ENCODE peak calls at places on chromosome 6, in six cellular contexts. Q is neuronal stem cell, I is IMR-90, M is mesenchymal stem cell, H is H1, E is trophoblast cell. L is an unnamed sample.

GRCh38 chr6:152146385-152146784 is 338.9 kb downstream of the ESR1 start:
- DNase-seq in Q (no peak), I (peak; percentile 91), M (peak; percentile 71), H (no peak), E (peak; percentile 19), L (no peak)

GRCh38 chr6:36714511-36714910 is 16.9 kb downstream of the RAB44 start:
- DNase-seq in Q (no peak), I (no peak), M (no peak), H (no peak), E (no peak), L (no peak)

GRCh38 chr6:67411036-67411435 is 1224.0 kb upstream of the ADGRB3 start:
- DNase-seq in Q (no peak), I (no peak), M (no peak), H (no peak), E (no peak), L (no peak)

GRCh38 chr6:11810039-11810541 is 31.5 kb upstream of the ADTRP start:
- DNase-seq in Q (no peak), I (peak; percentile 79), M (peak; percentile 78), H (no peak), E (peak; percentile 14), L (no peak)

GRCh38 chr6:157265630-157266029 is 57.7 kb downstream of the TMEM242 start:
- DNase-seq in Q (no peak), I (no peak), M (no peak), H (no peak), E (no peak), L (no peak)

GRCh38 chr6:64046746-64047208 is 411.2 kb downstream of the PHF3 start:
- DNase-seq in Q (no peak), I (no peak), M (no peak), H (no peak), E (no peak), L (no peak)

GRCh38 chr6:160198577-160199211 is 59.9 kb downstream of the SLC22A2 start:
- DNase-seq in Q (no peak), I (no peak), M (no peak), H (no peak), E (peak; percentile 42), L (no peak)

GRCh38 chr6:22062807-22063408 is 233.9 kb downstream of the PRL start:
- DNase-seq in Q (no peak), I (no peak), M (no peak), H (no peak), E (no peak), L (no peak)

DNA sequence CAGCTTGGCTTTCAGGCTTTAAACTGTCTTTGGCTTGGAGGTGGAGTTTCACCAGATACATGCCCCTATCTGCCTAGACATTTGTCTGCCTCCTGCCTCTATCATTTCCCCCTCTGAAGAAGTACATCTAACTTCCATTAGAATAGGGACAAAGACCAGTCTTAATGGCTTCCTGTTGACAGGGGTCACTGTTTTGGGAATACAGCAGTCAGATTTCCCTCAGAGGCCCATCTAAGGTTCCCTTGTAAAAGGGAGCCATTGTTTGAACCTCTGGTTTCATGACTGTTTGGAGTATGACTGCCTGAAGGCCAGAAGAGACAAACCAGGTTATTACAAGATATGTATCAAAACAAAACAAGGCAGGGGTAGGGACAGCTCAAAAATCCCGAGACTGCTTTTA is 665.7 kb upstream of the GJE1 start:
- DNase-seq in Q (no peak), I (no peak), M (no peak), H (no peak), E (no peak), L (no peak)
- H3K4ac ChIP-seq in Q (no peak overlapping the region), I (no peak overlapping the region), M (no peak overlapping the region), H (no peak overlapping the region), E (no peak overlapping the region), L (no peak overlapping the region)

DNA sequence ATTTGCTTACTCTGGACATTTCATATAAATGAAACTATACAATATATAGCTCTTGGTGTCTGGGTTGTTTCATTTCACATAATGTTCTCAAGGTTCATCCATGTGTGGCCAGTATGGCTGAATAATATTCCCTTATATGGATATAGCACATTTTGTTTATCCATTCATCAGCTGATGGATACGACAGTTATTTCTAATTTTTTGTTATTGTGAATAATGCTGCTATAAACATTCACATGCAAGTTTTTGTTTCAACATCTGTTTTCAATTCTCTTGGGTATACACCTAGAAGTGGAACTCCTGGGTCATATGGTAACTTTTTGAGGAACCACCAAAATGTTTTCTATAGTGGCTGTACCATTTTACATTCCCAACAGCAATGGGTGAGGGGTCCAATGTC is 101.1 kb downstream of the CDK19 start:
- DNase-seq in Q (no peak), I (peak; percentile 81), M (no peak), H (no peak), E (no peak), L (no peak)
- H3K4me1 ChIP-seq in Q (peaks cover 5% of the 10 kb centered on the region), I (no peaks in the 10 kb centered on the region), M (no peaks in the 10 kb centered on the region), H (peaks cover 2% of the 10 kb centered on the region), E (no peaks in the 10 kb centered on the region), L (no peaks in the 10 kb centered on the region)

GRCh38 chr6:39424831-39425230 is 102.3 kb upstream of the KCNK16 start:
- DNase-seq in Q (no peak), I (no peak), M (no peak), H (no peak), E (no peak), L (no peak)

GRCh38 chr6:39426057-39426592 is 103.6 kb upstream of the KCNK16 start:
- DNase-seq in Q (no peak), I (peak; percentile 33), M (peak; percentile 87), H (no peak), E (peak; percentile 14), L (no peak)

GRCh38 chr6:39422273-39422672 is 99.8 kb upstream of the KCNK16 start:
- DNase-seq in Q (no peak), I (no peak), M (no peak), H (no peak), E (no peak), L (no peak)

GRCh38 chr6:39428152-39428551 is 105.7 kb upstream of the KCNK16 start:
- DNase-seq in Q (no peak), I (no peak), M (no peak), H (no peak), E (no peak), L (no peak)

DNA sequence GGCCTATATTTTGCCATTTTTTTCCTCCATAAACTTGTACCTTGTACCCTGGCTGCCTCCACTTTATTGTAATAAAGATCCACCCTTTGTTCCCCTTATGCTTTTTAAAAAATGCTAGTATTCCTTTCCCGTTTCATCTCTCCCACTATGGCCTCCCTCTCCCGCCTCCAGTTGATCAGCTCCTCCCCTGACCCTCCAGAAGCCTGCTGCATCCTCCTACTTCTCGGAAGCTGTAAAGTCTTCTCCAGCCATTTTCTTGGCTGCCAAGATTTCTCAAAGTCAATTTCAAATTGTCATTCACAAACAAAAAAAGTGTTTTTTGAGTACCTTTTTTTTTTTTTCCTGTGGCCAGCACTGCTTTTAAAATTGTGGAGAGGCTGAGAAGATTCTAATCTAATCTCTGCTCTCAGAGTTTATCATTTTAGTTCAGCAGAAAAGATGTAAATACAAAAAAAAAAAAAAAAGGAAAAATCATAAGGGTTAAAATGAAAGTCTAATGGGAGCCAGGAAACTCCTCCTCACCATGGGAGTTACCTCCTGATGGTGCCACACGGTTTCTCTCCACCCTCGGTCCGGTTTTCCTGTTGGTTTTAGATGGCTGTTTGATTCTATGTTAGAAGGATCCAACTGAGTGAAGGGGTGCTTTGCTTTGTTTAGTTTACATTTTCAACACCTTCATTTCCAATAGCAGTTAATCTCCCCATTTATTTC is 103.0 kb upstream of the KCNK16 start:
- DNase-seq in Q (no peak), I (no peak), M (no peak), H (no peak), E (no peak), L (no peak)
- H2AFZ ChIP-seq in Q (peak overlapping the region; percentile 8), I (no peak overlapping the region), M (no peak overlapping the region), H (no peak overlapping the region), E (no peak overlapping the region), L (no peak overlapping the region)

GRCh38 chr6:100880901-100881706 is at the start of gene ASCC3:
- DNase-seq in Q (peak; percentile 84), I (peak; percentile 88), M (peak; percentile 93), H (peak; percentile 73), E (peak; percentile 95), L (peak; percentile 92)
- H3K4ac ChIP-seq in Q (no peak within 1 kb of the TSS), I (peak within 1 kb of the TSS; percentile 91), M (peak within 1 kb of the TSS; percentile 62), H (peak within 1 kb of the TSS; percentile 69), E (peak within 1 kb of the TSS; percentile 32), L (no peak within 1 kb of the TSS)

L was measured in H9.